ENCODE peak calls at places on chromosomes 5 and 9, in eight cellular contexts. One of them, this sample, is unnamed.

GRCh38 chr9:126517751-126518261 is 95.9 kb upstream of the LMX1B start:
- DNase-seq in stimulated activated CD8-positive, alpha-beta memory T cell treated with anti-CD3 and anti-CD28 coated beads, Interleukin-4, amount 100 ng/mL, for 1 hour: no peak
- DNase-seq in mesothelial cell of epicardium: no peak
- DNase-seq in activated CD4-positive, alpha-beta memory T cell treated with anti-CD3 and anti-CD28 coated beads, Interleukin-2, amount 10 ng/mL, durations not matched to agents 7 days and 5 days: no peak
- DNase-seq in naive thymus-derived CD8-positive, alpha-beta T cell: no peak
- DNase-seq in T-helper 9 cell: no peak
- DNase-seq in activated effector memory CD4-positive, alpha-beta T cell treated with anti-CD3 and anti-CD28 coated beads, Interleukin-2, amount 50 U/mL, for 16 hours: no peak
- DNase-seq in T-cell: no peak
- DNase-seq in this sample: no peak

GRCh38 chr9:8738953-8739352 is 939.4 kb upstream of the DMAC1 start:
- DNase-seq in stimulated activated CD8-positive, alpha-beta memory T cell treated with anti-CD3 and anti-CD28 coated beads, Interleukin-4, amount 100 ng/mL, for 1 hour: no peak
- DNase-seq in mesothelial cell of epicardium: no peak
- DNase-seq in activated CD4-positive, alpha-beta memory T cell treated with anti-CD3 and anti-CD28 coated beads, Interleukin-2, amount 10 ng/mL, durations not matched to agents 7 days and 5 days: no peak
- DNase-seq in naive thymus-derived CD8-positive, alpha-beta T cell: no peak
- DNase-seq in T-helper 9 cell: no peak
- DNase-seq in activated effector memory CD4-positive, alpha-beta T cell treated with anti-CD3 and anti-CD28 coated beads, Interleukin-2, amount 50 U/mL, for 16 hours: no peak
- DNase-seq in T-cell: no peak
- DNase-seq in this sample: no peak

GRCh38 chr5:114419941-114420340 is 58.1 kb downstream of the KCNN2 start:
- DNase-seq in stimulated activated CD8-positive, alpha-beta memory T cell treated with anti-CD3 and anti-CD28 coated beads, Interleukin-4, amount 100 ng/mL, for 1 hour: no peak
- DNase-seq in mesothelial cell of epicardium: no peak
- DNase-seq in activated CD4-positive, alpha-beta memory T cell treated with anti-CD3 and anti-CD28 coated beads, Interleukin-2, amount 10 ng/mL, durations not matched to agents 7 days and 5 days: no peak
- DNase-seq in naive thymus-derived CD8-positive, alpha-beta T cell: no peak
- DNase-seq in T-helper 9 cell: no peak
- DNase-seq in activated effector memory CD4-positive, alpha-beta T cell treated with anti-CD3 and anti-CD28 coated beads, Interleukin-2, amount 50 U/mL, for 16 hours: no peak
- DNase-seq in T-cell: no peak
- DNase-seq in this sample: no peak

GRCh38 chr9:2116073-2116472 is 100.9 kb downstream of the SMARCA2 start:
- DNase-seq in stimulated activated CD8-positive, alpha-beta memory T cell treated with anti-CD3 and anti-CD28 coated beads, Interleukin-4, amount 100 ng/mL, for 1 hour: no peak
- DNase-seq in mesothelial cell of epicardium: no peak
- DNase-seq in activated CD4-positive, alpha-beta memory T cell treated with anti-CD3 and anti-CD28 coated beads, Interleukin-2, amount 10 ng/mL, durations not matched to agents 7 days and 5 days: no peak
- DNase-seq in naive thymus-derived CD8-positive, alpha-beta T cell: no peak
- DNase-seq in T-helper 9 cell: no peak
- DNase-seq in activated effector memory CD4-positive, alpha-beta T cell treated with anti-CD3 and anti-CD28 coated beads, Interleukin-2, amount 50 U/mL, for 16 hours: no peak
- DNase-seq in T-cell: no peak
- DNase-seq in this sample: no peak

GRCh38 chr5:140734354-140734753 is 34.1 kb downstream of the ZMAT2 start:
- DNase-seq in stimulated activated CD8-positive, alpha-beta memory T cell treated with anti-CD3 and anti-CD28 coated beads, Interleukin-4, amount 100 ng/mL, for 1 hour: no peak
- DNase-seq in mesothelial cell of epicardium: no peak
- DNase-seq in activated CD4-positive, alpha-beta memory T cell treated with anti-CD3 and anti-CD28 coated beads, Interleukin-2, amount 10 ng/mL, durations not matched to agents 7 days and 5 days: no peak
- DNase-seq in naive thymus-derived CD8-positive, alpha-beta T cell: no peak
- DNase-seq in T-helper 9 cell: no peak
- DNase-seq in activated effector memory CD4-positive, alpha-beta T cell treated with anti-CD3 and anti-CD28 coated beads, Interleukin-2, amount 50 U/mL, for 16 hours: no peak
- DNase-seq in T-cell: no peak
- DNase-seq in this sample: no peak

GRCh38 chr9:86126998-86127972 is 27.9 kb upstream of the GOLM1 start:
- DNase-seq in stimulated activated CD8-positive, alpha-beta memory T cell treated with anti-CD3 and anti-CD28 coated beads, Interleukin-4, amount 100 ng/mL, for 1 hour: no peak
- DNase-seq in mesothelial cell of epicardium: no peak
- DNase-seq in activated CD4-positive, alpha-beta memory T cell treated with anti-CD3 and anti-CD28 coated beads, Interleukin-2, amount 10 ng/mL, durations not matched to agents 7 days and 5 days: no peak
- DNase-seq in naive thymus-derived CD8-positive, alpha-beta T cell: no peak
- DNase-seq in T-helper 9 cell: no peak
- DNase-seq in activated effector memory CD4-positive, alpha-beta T cell treated with anti-CD3 and anti-CD28 coated beads, Interleukin-2, amount 50 U/mL, for 16 hours: no peak
- DNase-seq in T-cell: no peak
- DNase-seq in this sample: no peak

GRCh38 chr9:94812343-94812742 is 85.8 kb downstream of the AOPEP start:
- DNase-seq in stimulated activated CD8-positive, alpha-beta memory T cell treated with anti-CD3 and anti-CD28 coated beads, Interleukin-4, amount 100 ng/mL, for 1 hour: no peak
- DNase-seq in mesothelial cell of epicardium: no peak
- DNase-seq in activated CD4-positive, alpha-beta memory T cell treated with anti-CD3 and anti-CD28 coated beads, Interleukin-2, amount 10 ng/mL, durations not matched to agents 7 days and 5 days: no peak
- DNase-seq in naive thymus-derived CD8-positive, alpha-beta T cell: no peak
- DNase-seq in T-helper 9 cell: no peak
- DNase-seq in activated effector memory CD4-positive, alpha-beta T cell treated with anti-CD3 and anti-CD28 coated beads, Interleukin-2, amount 50 U/mL, for 16 hours: no peak
- DNase-seq in T-cell: no peak
- DNase-seq in this sample: no peak

GRCh38 chr9:137797206-137798120 is 80.1 kb upstream of the CACNA1B start:
- DNase-seq in stimulated activated CD8-positive, alpha-beta memory T cell treated with anti-CD3 and anti-CD28 coated beads, Interleukin-4, amount 100 ng/mL, for 1 hour: no peak
- DNase-seq in mesothelial cell of epicardium: no peak
- DNase-seq in activated CD4-positive, alpha-beta memory T cell treated with anti-CD3 and anti-CD28 coated beads, Interleukin-2, amount 10 ng/mL, durations not matched to agents 7 days and 5 days: no peak
- DNase-seq in naive thymus-derived CD8-positive, alpha-beta T cell: no peak
- DNase-seq in T-helper 9 cell: no peak
- DNase-seq in activated effector memory CD4-positive, alpha-beta T cell treated with anti-CD3 and anti-CD28 coated beads, Interleukin-2, amount 50 U/mL, for 16 hours: no peak
- DNase-seq in T-cell: no peak
- DNase-seq in this sample: no peak

GRCh38 chr5:8184455-8185063 is 315.6 kb downstream of the MTRR start:
- DNase-seq in stimulated activated CD8-positive, alpha-beta memory T cell treated with anti-CD3 and anti-CD28 coated beads, Interleukin-4, amount 100 ng/mL, for 1 hour: no peak
- DNase-seq in mesothelial cell of epicardium: no peak
- DNase-seq in activated CD4-positive, alpha-beta memory T cell treated with anti-CD3 and anti-CD28 coated beads, Interleukin-2, amount 10 ng/mL, durations not matched to agents 7 days and 5 days: peak
- DNase-seq in naive thymus-derived CD8-positive, alpha-beta T cell: no peak
- DNase-seq in T-helper 9 cell: peak
- DNase-seq in activated effector memory CD4-positive, alpha-beta T cell treated with anti-CD3 and anti-CD28 coated beads, Interleukin-2, amount 50 U/mL, for 16 hours: peak
- DNase-seq in T-cell: no peak
- DNase-seq in this sample: no peak

GRCh38 chr5:90528704-90529233 is 615 bp downstream of the LYSMD3 start:
- DNase-seq in stimulated activated CD8-positive, alpha-beta memory T cell treated with anti-CD3 and anti-CD28 coated beads, Interleukin-4, amount 100 ng/mL, for 1 hour: no peak
- DNase-seq in mesothelial cell of epicardium: no peak
- DNase-seq in activated CD4-positive, alpha-beta memory T cell treated with anti-CD3 and anti-CD28 coated beads, Interleukin-2, amount 10 ng/mL, durations not matched to agents 7 days and 5 days: peak
- DNase-seq in naive thymus-derived CD8-positive, alpha-beta T cell: peak
- DNase-seq in T-helper 9 cell: no peak
- DNase-seq in activated effector memory CD4-positive, alpha-beta T cell treated with anti-CD3 and anti-CD28 coated beads, Interleukin-2, amount 50 U/mL, for 16 hours: no peak
- DNase-seq in T-cell: no peak
- DNase-seq in this sample: peak